ENCODE peak calls at places on chromosomes 2 and 18, in nine cellular contexts. One of them, this sample, is unnamed.

GRCh38 chr18:57583297-57583835 is 3.1 kb downstream of the FECH start:
- DNase-seq in ovary: no peak
- DNase-seq in body of pancreas: no peak
- DNase-seq in adrenal gland: no peak
- DNase-seq in osteocyte: no peak
- DNase-seq in foreskin fibroblast: no peak
- DNase-seq in cardiac fibroblast: no peak
- DNase-seq in upper lobe of right lung: no peak
- DNase-seq in choroid plexus epithelial cell: no peak
- DNase-seq in this sample: no peak

GRCh38 chr2:164014068-164014577 is 278.3 kb upstream of the FIGN start:
- DNase-seq in body of pancreas: no peak
- DNase-seq in ovary: no peak
- DNase-seq in upper lobe of right lung: no peak
- DNase-seq in osteocyte: no peak
- DNase-seq in foreskin fibroblast: no peak
- DNase-seq in choroid plexus epithelial cell: no peak
- DNase-seq in adrenal gland: no peak
- DNase-seq in cardiac fibroblast: peak
- DNase-seq in this sample: peak

GRCh38 chr2:110121052-110121334 is 5.4 kb upstream of the MALL start:
- DNase-seq in osteocyte: no peak
- DNase-seq in foreskin fibroblast: no peak
- DNase-seq in cardiac fibroblast: no peak
- DNase-seq in choroid plexus epithelial cell: no peak
- DNase-seq in adrenal gland: no peak
- DNase-seq in body of pancreas: no peak
- DNase-seq in upper lobe of right lung: no peak
- DNase-seq in ovary: no peak
- DNase-seq in this sample: no peak

GRCh38 chr18:56645415-56646016 is 5.6 kb upstream of the WDR7 start:
- DNase-seq in body of pancreas: no peak
- DNase-seq in ovary: no peak
- DNase-seq in choroid plexus epithelial cell: peak
- DNase-seq in foreskin fibroblast: no peak
- DNase-seq in osteocyte: no peak
- DNase-seq in cardiac fibroblast: no peak
- DNase-seq in adrenal gland: no peak
- DNase-seq in upper lobe of right lung: no peak
- DNase-seq in this sample: peak

GRCh38 chr18:21167641-21168372 is 56.2 kb upstream of the ROCK1 start:
- DNase-seq in choroid plexus epithelial cell: peak
- DNase-seq in body of pancreas: peak
- DNase-seq in cardiac fibroblast: no peak
- DNase-seq in ovary: no peak
- DNase-seq in osteocyte: no peak
- DNase-seq in foreskin fibroblast: no peak
- DNase-seq in upper lobe of right lung: no peak
- DNase-seq in adrenal gland: no peak
- DNase-seq in this sample: peak

GRCh38 chr18:36635414-36636096 is 193.2 kb downstream of the TPGS2 start:
- DNase-seq in upper lobe of right lung: no peak
- DNase-seq in foreskin fibroblast: no peak
- DNase-seq in ovary: no peak
- DNase-seq in body of pancreas: no peak
- DNase-seq in choroid plexus epithelial cell: no peak
- DNase-seq in adrenal gland: no peak
- DNase-seq in osteocyte: no peak
- DNase-seq in cardiac fibroblast: no peak
- DNase-seq in this sample: no peak

GRCh38 chr2:58319481-58319880 is 78.4 kb upstream of the FANCL start:
- DNase-seq in cardiac fibroblast: no peak
- DNase-seq in ovary: no peak
- DNase-seq in osteocyte: no peak
- DNase-seq in adrenal gland: no peak
- DNase-seq in upper lobe of right lung: no peak
- DNase-seq in choroid plexus epithelial cell: no peak
- DNase-seq in body of pancreas: no peak
- DNase-seq in foreskin fibroblast: no peak
- DNase-seq in this sample: no peak

GRCh38 chr2:135456431-135456830 is 74.6 kb downstream of the ZRANB3 start:
- DNase-seq in adrenal gland: no peak
- DNase-seq in foreskin fibroblast: no peak
- DNase-seq in body of pancreas: no peak
- DNase-seq in choroid plexus epithelial cell: no peak
- DNase-seq in ovary: no peak
- DNase-seq in upper lobe of right lung: no peak
- DNase-seq in cardiac fibroblast: no peak
- DNase-seq in osteocyte: no peak
- DNase-seq in this sample: no peak

GRCh38 chr2:101204400-101205095 is 48.1 kb upstream of the CNOT11 start:
- DNase-seq in foreskin fibroblast: no peak
- DNase-seq in choroid plexus epithelial cell: peak
- DNase-seq in ovary: no peak
- DNase-seq in cardiac fibroblast: no peak
- DNase-seq in osteocyte: no peak
- DNase-seq in body of pancreas: no peak
- DNase-seq in upper lobe of right lung: no peak
- DNase-seq in adrenal gland: no peak
- DNase-seq in this sample: no peak

GRCh38 chr2:212227755-212228154 is 310.8 kb downstream of the ERBB4 start:
- DNase-seq in ovary: no peak
- DNase-seq in foreskin fibroblast: peak
- DNase-seq in adrenal gland: peak
- DNase-seq in osteocyte: no peak
- DNase-seq in choroid plexus epithelial cell: peak
- DNase-seq in body of pancreas: peak
- DNase-seq in cardiac fibroblast: peak
- DNase-seq in upper lobe of right lung: no peak
- DNase-seq in this sample: peak

GRCh38 chr2:9638532-9638931 is 7.7 kb upstream of the YWHAQ start:
- DNase-seq in foreskin fibroblast: peak
- DNase-seq in upper lobe of right lung: peak
- DNase-seq in cardiac fibroblast: peak
- DNase-seq in body of pancreas: peak
- DNase-seq in adrenal gland: peak
- DNase-seq in ovary: peak
- DNase-seq in osteocyte: peak
- DNase-seq in choroid plexus epithelial cell: peak
- DNase-seq in this sample: peak

GRCh38 chr2:217650229-217650628 is 352.6 kb downstream of the TNS1 start:
- DNase-seq in upper lobe of right lung: no peak
- DNase-seq in adrenal gland: no peak
- DNase-seq in foreskin fibroblast: no peak
- DNase-seq in osteocyte: no peak
- DNase-seq in cardiac fibroblast: no peak
- DNase-seq in ovary: no peak
- DNase-seq in choroid plexus epithelial cell: no peak
- DNase-seq in body of pancreas: no peak
- DNase-seq in this sample: no peak

GRCh38 chr2:181743723-181744031 is 63.4 kb upstream of the NEUROD1 start:
- DNase-seq in choroid plexus epithelial cell: no peak
- DNase-seq in body of pancreas: no peak
- DNase-seq in foreskin fibroblast: no peak
- DNase-seq in adrenal gland: no peak
- DNase-seq in ovary: no peak
- DNase-seq in osteocyte: no peak
- DNase-seq in cardiac fibroblast: no peak
- DNase-seq in upper lobe of right lung: no peak
- DNase-seq in this sample: no peak

GRCh38 chr2:181745796-181746540 is 65.7 kb upstream of the NEUROD1 start:
- DNase-seq in adrenal gland: no peak
- DNase-seq in ovary: no peak
- DNase-seq in cardiac fibroblast: no peak
- DNase-seq in choroid plexus epithelial cell: no peak
- DNase-seq in body of pancreas: no peak
- DNase-seq in osteocyte: no peak
- DNase-seq in foreskin fibroblast: no peak
- DNase-seq in upper lobe of right lung: no peak
- DNase-seq in this sample: no peak

GRCh38 chr2:181741756-181742155 is 61.4 kb upstream of the NEUROD1 start:
- DNase-seq in body of pancreas: no peak
- DNase-seq in upper lobe of right lung: no peak
- DNase-seq in cardiac fibroblast: no peak
- DNase-seq in osteocyte: no peak
- DNase-seq in ovary: no peak
- DNase-seq in foreskin fibroblast: peak
- DNase-seq in adrenal gland: no peak
- DNase-seq in choroid plexus epithelial cell: peak
- DNase-seq in this sample: no peak

GRCh38 chr2:181742361-181742760 is 62.0 kb upstream of the NEUROD1 start:
- DNase-seq in body of pancreas: no peak
- DNase-seq in choroid plexus epithelial cell: no peak
- DNase-seq in ovary: no peak
- DNase-seq in osteocyte: no peak
- DNase-seq in cardiac fibroblast: no peak
- DNase-seq in upper lobe of right lung: no peak
- DNase-seq in adrenal gland: no peak
- DNase-seq in foreskin fibroblast: no peak
- DNase-seq in this sample: no peak

DNA sequence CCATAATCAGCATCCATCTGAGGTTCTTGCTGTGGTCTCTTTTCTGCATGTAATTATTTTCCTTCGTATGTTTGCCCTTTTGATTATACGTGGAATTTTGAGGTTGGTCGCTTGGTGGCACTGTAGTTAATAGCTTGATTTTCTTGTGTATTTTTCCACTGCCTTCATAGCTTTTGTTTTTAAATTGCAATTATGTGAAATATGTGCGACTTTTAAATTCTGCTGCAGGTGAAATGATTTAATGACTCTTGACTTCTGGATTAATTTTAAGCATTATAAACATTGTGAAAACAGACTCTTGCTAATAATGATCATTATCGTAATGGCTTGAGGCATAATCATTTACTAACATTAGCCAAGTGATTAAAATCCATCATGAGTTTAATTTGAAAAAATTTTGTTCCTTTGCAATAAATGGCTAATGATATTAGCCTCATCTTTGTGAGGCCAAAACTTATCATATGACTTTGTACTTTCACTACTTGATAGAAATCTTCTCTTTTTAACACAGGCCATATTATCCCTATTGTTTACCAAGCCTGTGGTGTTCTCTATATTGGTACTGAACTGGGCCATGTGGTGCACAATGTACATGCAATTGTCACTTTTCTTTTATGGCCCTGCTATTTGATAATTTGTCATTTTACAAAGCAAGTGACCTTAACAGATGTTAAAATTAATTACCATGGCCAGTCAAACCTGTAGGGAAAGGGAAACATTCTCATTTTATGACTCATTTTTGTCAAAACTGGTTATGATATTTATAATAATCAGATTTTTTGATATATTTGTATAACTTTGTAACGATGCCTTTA is 62.8 kb upstream of the NEUROD1 start:
- DNase-seq in ovary: no peak
- DNase-seq in adrenal gland: peak
- DNase-seq in osteocyte: no peak
- DNase-seq in choroid plexus epithelial cell: peak
- DNase-seq in cardiac fibroblast: peak
- DNase-seq in foreskin fibroblast: peak
- DNase-seq in upper lobe of right lung: no peak
- DNase-seq in body of pancreas: peak
- DNase-seq in this sample: peak
- TF ChIP-seq CTCF in ovary: no peak
- TF ChIP-seq CTCF in adrenal gland: peak
- TF ChIP-seq CTCF in osteocyte: peak
- TF ChIP-seq CTCF in choroid plexus epithelial cell: peak
- TF ChIP-seq CTCF in cardiac fibroblast: peak
- TF ChIP-seq CTCF in foreskin fibroblast: peak
- TF ChIP-seq CTCF in upper lobe of right lung: peak
- TF ChIP-seq CTCF in body of pancreas: peak
- TF ChIP-seq CTCF in this sample: peak

GRCh38 chr2:2769481-2770431 is 438.7 kb upstream of the MYT1L start:
- DNase-seq in adrenal gland: no peak
- DNase-seq in cardiac fibroblast: no peak
- DNase-seq in choroid plexus epithelial cell: no peak
- DNase-seq in ovary: no peak
- DNase-seq in osteocyte: no peak
- DNase-seq in foreskin fibroblast: no peak
- DNase-seq in upper lobe of right lung: peak
- DNase-seq in body of pancreas: no peak
- DNase-seq in this sample: no peak
- TF ChIP-seq CTCF in adrenal gland: no peak
- TF ChIP-seq CTCF in cardiac fibroblast: no peak
- TF ChIP-seq CTCF in choroid plexus epithelial cell: no peak
- TF ChIP-seq CTCF in ovary: no peak
- TF ChIP-seq CTCF in osteocyte: no peak
- TF ChIP-seq CTCF in foreskin fibroblast: no peak
- TF ChIP-seq CTCF in upper lobe of right lung: no peak
- TF ChIP-seq CTCF in body of pancreas: no peak
- TF ChIP-seq CTCF in this sample: no peak

DNA sequence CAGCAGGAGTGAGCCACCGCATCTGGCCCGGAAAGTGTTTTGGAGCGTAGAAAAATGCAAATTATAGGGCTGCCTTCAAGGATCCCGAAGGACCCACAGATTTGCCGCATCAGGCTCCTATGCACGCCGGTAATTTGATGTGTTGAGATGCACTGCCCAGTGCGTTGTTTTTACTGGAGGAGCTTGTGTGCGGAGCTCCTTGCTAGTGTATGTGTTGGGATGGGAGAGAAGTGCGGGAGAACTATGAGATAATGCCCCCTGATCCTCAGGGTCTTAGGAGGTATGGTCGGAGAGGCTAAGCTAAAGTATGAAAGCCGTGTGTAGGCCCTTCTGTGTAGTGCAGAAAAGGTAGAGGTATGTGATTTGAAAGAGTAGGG is 1.3 kb upstream of the CLASP1 start:
- DNase-seq in foreskin fibroblast: no peak
- DNase-seq in ovary: no peak
- DNase-seq in osteocyte: no peak
- DNase-seq in adrenal gland: no peak
- DNase-seq in upper lobe of right lung: no peak
- DNase-seq in cardiac fibroblast: peak
- DNase-seq in choroid plexus epithelial cell: peak
- DNase-seq in body of pancreas: no peak
- DNase-seq in this sample: no peak
- TF ChIP-seq CTCF in foreskin fibroblast: no peak
- TF ChIP-seq CTCF in ovary: no peak
- TF ChIP-seq CTCF in osteocyte: no peak
- TF ChIP-seq CTCF in adrenal gland: no peak
- TF ChIP-seq CTCF in upper lobe of right lung: no peak
- TF ChIP-seq CTCF in cardiac fibroblast: no peak
- TF ChIP-seq CTCF in choroid plexus epithelial cell: no peak
- TF ChIP-seq CTCF in body of pancreas: no peak
- TF ChIP-seq CTCF in this sample: no peak

DNA sequence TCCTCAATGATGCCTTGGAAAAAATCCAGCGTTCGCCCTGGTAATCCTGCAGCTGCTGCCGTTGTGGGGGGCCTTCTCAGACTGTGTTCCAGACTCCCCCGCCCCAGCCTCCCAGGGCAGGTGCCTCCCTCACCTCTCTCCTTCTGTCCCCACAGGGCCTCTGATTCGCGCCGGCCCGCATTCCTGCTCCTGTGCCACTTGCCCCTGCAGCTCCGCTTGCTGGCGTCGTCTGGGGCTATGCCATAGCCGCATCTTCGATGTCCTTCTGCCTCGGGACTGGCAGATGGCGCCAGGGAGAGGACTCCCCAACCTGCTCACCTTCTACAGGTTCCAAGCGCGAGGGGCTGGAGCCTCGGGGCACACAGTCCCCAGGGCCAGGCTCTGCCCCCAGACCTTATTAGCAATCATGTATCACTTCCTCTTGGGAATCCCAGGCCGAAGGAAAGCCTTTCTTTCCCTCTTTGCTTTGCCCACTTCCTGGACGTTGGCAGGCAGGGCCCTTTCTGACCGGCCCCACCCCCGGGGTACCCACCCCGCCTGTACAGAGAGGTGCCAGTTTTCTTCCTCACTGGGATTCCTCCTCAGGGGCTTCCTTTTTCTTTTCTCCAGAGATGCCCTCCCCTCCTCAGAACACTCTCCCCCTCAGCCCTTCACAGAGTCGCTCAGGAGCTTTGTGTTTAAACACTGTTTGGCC is 4.4 kb downstream of the SPATA3 start:
- DNase-seq in upper lobe of right lung: no peak
- DNase-seq in foreskin fibroblast: no peak
- DNase-seq in ovary: no peak
- DNase-seq in body of pancreas: peak
- DNase-seq in choroid plexus epithelial cell: no peak
- DNase-seq in cardiac fibroblast: no peak
- DNase-seq in adrenal gland: no peak
- DNase-seq in osteocyte: no peak
- DNase-seq in this sample: no peak
- TF ChIP-seq CTCF in upper lobe of right lung: no peak
- TF ChIP-seq CTCF in foreskin fibroblast: no peak
- TF ChIP-seq CTCF in ovary: no peak
- TF ChIP-seq CTCF in body of pancreas: peak
- TF ChIP-seq CTCF in choroid plexus epithelial cell: no peak
- TF ChIP-seq CTCF in cardiac fibroblast: no peak
- TF ChIP-seq CTCF in adrenal gland: no peak
- TF ChIP-seq CTCF in osteocyte: no peak
- TF ChIP-seq CTCF in this sample: no peak